ENCODE peak calls at places on chromosomes 12 and 14, in ten cellular contexts. E is adrenal gland, Y is GM12878, Q is esophagus muscularis mucosa, M is IMR-90, W is HepG2, V is right lobe of liver, L is stomach, A is breast epithelium, F is sigmoid colon. Z is an unnamed sample.
A peak's percentile ranks its signal among the peaks of the same experiment; 100 is the strongest.

GRCh38 chr12:1594045-1594294 is 411 bp downstream of the FBXL14 start:
- DNase-seq in E (peak; percentile 69), Y (no peak), Q (no peak), M (no peak), W (no peak), V (peak; percentile 80), L (peak; percentile 73), A (no peak), F (peak; percentile 79), Z (no peak)

GRCh38 chr12:118377891-118378470 is 1.6 kb downstream of the SUDS3 start:
- DNase-seq in E (peak; percentile 65), Y (no peak), Q (peak; percentile 92), M (peak; percentile 44), W (peak; percentile 36), V (peak; percentile 64), L (peak; percentile 74), A (no peak), F (peak; percentile 72), Z (peak; percentile 42)

GRCh38 chr14:99041820-99042174 is 230.2 kb downstream of the BCL11B start:
- DNase-seq in E (no peak), Y (no peak), Q (no peak), M (no peak), W (no peak), V (no peak), L (peak; percentile 7), A (no peak), F (no peak), Z (no peak)

GRCh38 chr12:1273051-1273450 is 282.0 kb downstream of the ERC1 start:
- DNase-seq in E (no peak), Y (no peak), Q (no peak), M (peak; percentile 37), W (no peak), V (no peak), L (no peak), A (no peak), F (no peak), Z (no peak)

GRCh38 chr14:73759714-73760597 is 45.8 kb upstream of the PNMA1 start:
- DNase-seq in E (peak; percentile 97), Y (peak; percentile 66), Q (peak; percentile 99), M (peak; percentile 99), W (peak; percentile 96), V (peak; percentile 96), L (peak; percentile 98), A (peak; percentile 97), F (peak; percentile 98), Z (peak; percentile 93)

GRCh38 chr12:51409846-51410245 is 14.8 kb upstream of the SLC4A8 start:
- DNase-seq in E (no peak), Y (no peak), Q (no peak), M (no peak), W (no peak), V (no peak), L (no peak), A (no peak), F (no peak), Z (no peak)

GRCh38 chr12:57476993-57477709 is 2.5 kb downstream of the ARHGAP9 start:
- DNase-seq in E (no peak), Y (no peak), Q (no peak), M (no peak), W (no peak), V (no peak), L (no peak), A (no peak), F (no peak), Z (no peak)

GRCh38 chr14:105216490-105217247 is 31.7 kb upstream of the BTBD6 start:
- DNase-seq in E (no peak), Y (no peak), Q (no peak), M (no peak), W (no peak), V (no peak), L (no peak), A (no peak), F (no peak), Z (no peak)

GRCh38 chr14:67963960-67964359 is 144.4 kb downstream of the RAD51B start:
- DNase-seq in E (no peak), Y (no peak), Q (no peak), M (no peak), W (no peak), V (no peak), L (no peak), A (no peak), F (no peak), Z (no peak)

GRCh38 chr14:90424075-90424474 is 27.2 kb downstream of the CALM1 start:
- DNase-seq in E (no peak), Y (no peak), Q (no peak), M (no peak), W (no peak), V (no peak), L (no peak), A (no peak), F (no peak), Z (no peak)

GRCh38 chr12:3842517-3842916 is 30.7 kb downstream of the PARP11 start:
- DNase-seq in E (no peak), Y (no peak), Q (no peak), M (no peak), W (no peak), V (no peak), L (no peak), A (no peak), F (no peak), Z (no peak)

GRCh38 chr12:89016970-89017778 is 335.1 kb downstream of the DUSP6 start:
- DNase-seq in E (peak; percentile 53), Y (no peak), Q (no peak), M (peak; percentile 76), W (peak; percentile 44), V (peak; percentile 39), L (no peak), A (no peak), F (peak; percentile 61), Z (peak; percentile 73)

GRCh38 chr14:99690636-99691035 is 6.5 kb downstream of the CYP46A1 start:
- DNase-seq in E (no peak), Y (no peak), Q (no peak), M (no peak), W (no peak), V (peak; percentile 5), L (no peak), A (no peak), F (peak; percentile 18), Z (no peak)

GRCh38 chr12:1829306-1829900 is 9.0 kb downstream of the LRTM2 start:
- DNase-seq in E (no peak), Y (no peak), Q (no peak), M (no peak), W (no peak), V (no peak), L (no peak), A (no peak), F (peak; percentile 40), Z (no peak)

GRCh38 chr12:124828264-124829007 is 35.2 kb downstream of the SCARB1 start:
- DNase-seq in E (peak; percentile 81), Y (no peak), Q (no peak), M (peak; percentile 13), W (peak; percentile 87), V (peak; percentile 95), L (peak; percentile 84), A (peak; percentile 56), F (no peak), Z (no peak)

GRCh38 chr14:21025374-21026151 is 702 bp upstream of the NDRG2 start:
- DNase-seq in E (peak; percentile 47), Y (no peak), Q (peak; percentile 94), M (no peak), W (no peak), V (peak; percentile 79), L (peak; percentile 35), A (peak; percentile 79), F (peak; percentile 96), Z (peak; percentile 64)
- H3K27ac ChIP-seq in E (peak overlapping the region; percentile 43), Y (no peak overlapping the region), Q (peak overlapping the region; percentile 90), M (no peak overlapping the region), W (peak overlapping the region; percentile 37), V (peak overlapping the region; percentile 89), L (peak overlapping the region; percentile 86), A (peak overlapping the region; percentile 97), F (peak overlapping the region; percentile 93), Z (peak overlapping the region; percentile 99)

GRCh38 chr12:53005986-53006809 is at the start of gene EIF4B:
- DNase-seq in E (peak; percentile 100), Y (peak; percentile 99), Q (peak; percentile 100), M (peak; percentile 100), W (peak; percentile 97), V (peak; percentile 100), L (peak; percentile 100), A (peak; percentile 99), F (peak; percentile 100), Z (peak; percentile 99)
- TF ChIP-seq POLR2A in E (peak; percentile 61), Y (peak; percentile 81), Q (peak; percentile 52), M (peak; percentile 81), W (peak; percentile 52), V (peak; percentile 61), L (no peak), A (peak; percentile 54), F (peak; percentile 74), Z (peak; percentile 67)

DNA sequence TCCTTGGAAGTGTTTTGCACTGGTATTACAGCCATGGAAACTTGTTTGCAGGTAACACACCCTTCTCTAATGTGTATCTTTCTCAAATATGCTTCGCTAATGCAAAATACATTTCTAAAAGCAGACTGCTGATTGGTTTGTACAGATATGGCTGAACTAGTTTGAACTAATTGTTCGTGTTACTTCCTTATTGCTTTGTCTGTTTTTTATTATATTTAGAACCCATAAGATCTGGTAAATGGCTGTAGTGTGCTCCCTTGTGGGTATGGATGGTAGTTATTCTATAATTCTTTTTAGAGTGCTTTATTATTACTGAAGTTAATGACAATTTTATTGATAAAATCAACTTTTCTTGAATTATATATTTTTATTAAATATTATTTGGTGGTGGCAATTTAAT is 53.0 kb downstream of the ATF7IP start:
- DNase-seq in E (no peak), Y (no peak), Q (no peak), M (peak; percentile 38), W (no peak), V (no peak), L (no peak), A (no peak), F (no peak), Z (no peak)
- H3K9me3 ChIP-seq in E (no peaks in the 10 kb centered on the region), Y (peaks cover 27% of the 10 kb centered on the region), Q (no peaks in the 10 kb centered on the region), M (peaks cover 6% of the 10 kb centered on the region), W (no peaks in the 10 kb centered on the region), V (no peaks in the 10 kb centered on the region), L (peaks cover 8% of the 10 kb centered on the region), A (no peaks in the 10 kb centered on the region), F (no peaks in the 10 kb centered on the region), Z (peaks cover 6% of the 10 kb centered on the region)

GRCh38 chr12:132493482-132494178 is 3.7 kb downstream of the FBRSL1 start:
- DNase-seq in E (no peak), Y (no peak), Q (no peak), M (no peak), W (peak; percentile 80), V (no peak), L (no peak), A (no peak), F (no peak), Z (no peak)
- H3K27ac ChIP-seq in E (no peak overlapping the region), Y (peak overlapping the region; percentile 66), Q (no peak overlapping the region), M (no peak overlapping the region), W (no peak overlapping the region), V (no peak overlapping the region), L (peak overlapping the region; percentile 42), A (peak overlapping the region; percentile 75), F (no peak overlapping the region), Z (peak overlapping the region; percentile 58)

DNA sequence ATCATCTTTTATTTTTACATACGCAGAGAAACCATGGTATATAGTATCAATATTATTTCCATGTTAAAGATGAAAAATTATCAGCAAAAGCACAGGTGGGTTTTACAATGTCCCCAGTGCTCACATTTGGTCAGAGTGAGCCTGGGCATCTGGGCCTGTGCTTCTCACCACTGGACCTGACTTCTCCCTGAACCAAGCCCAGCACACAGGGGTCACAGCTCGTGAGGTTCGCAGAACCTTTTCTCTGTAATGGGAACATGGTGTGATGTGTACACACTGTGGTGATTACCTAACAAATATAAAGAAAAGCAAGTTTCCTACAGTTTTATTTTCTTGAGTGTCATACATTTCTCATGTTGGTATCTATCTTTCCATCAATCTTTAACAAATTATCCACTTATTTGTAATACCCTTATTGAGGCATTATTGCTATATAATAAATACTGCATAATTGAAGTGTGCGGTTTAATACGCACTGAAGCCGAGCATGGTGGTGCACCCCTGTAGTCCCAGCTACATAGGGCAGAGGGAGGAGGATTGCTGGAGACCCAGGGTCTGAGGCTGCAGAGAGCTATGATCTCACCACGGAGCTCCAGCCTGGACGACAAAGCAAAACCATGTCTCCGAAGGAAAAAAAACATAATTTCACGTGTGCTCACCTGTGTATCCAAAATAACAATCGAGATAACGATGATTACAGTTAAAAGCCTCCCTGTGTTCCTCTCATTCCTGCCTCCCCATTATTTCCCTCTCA is 743.2 kb downstream of the TMEM121 start:
- DNase-seq in E (no peak), Y (no peak), Q (no peak), M (no peak), W (no peak), V (no peak), L (no peak), A (no peak), F (no peak), Z (no peak)
- TF ChIP-seq POLR2A in E (no peak), Y (no peak), Q (no peak), M (no peak), W (no peak), V (no peak), L (no peak), A (no peak), F (no peak), Z (no peak)

Z was measured in tibial nerve.